ENCODE peak calls at places on chromosomes 13 and 19, in five cellular contexts. T, N, B, L and G are unnamed samples.

GRCh38 chr19:51272183-51272817 is 21.4 kb downstream of the SIGLECL1 start:
- DNase-seq in T (no peak), N (no peak), B (no peak), L (no peak), G (no peak)

GRCh38 chr13:41652735-41653361 is 195.5 kb downstream of the RGCC start:
- DNase-seq in T (peak; percentile 87), N (no peak), B (peak; percentile 5), L (no peak), G (no peak)

GRCh38 chr13:79692846-79693245 is 211.9 kb downstream of the NDFIP2 start:
- DNase-seq in T (peak; percentile 24), N (no peak), B (no peak), L (no peak), G (no peak)

GRCh38 chr13:21060063-21060826 is 1.1 kb downstream of the LATS2 start:
- DNase-seq in T (peak; percentile 59), N (peak; percentile 52), B (no peak), L (no peak), G (no peak)

GRCh38 chr13:109715902-109716301 is 70.5 kb downstream of the IRS2 start:
- DNase-seq in T (peak; percentile 58), N (no peak), B (no peak), L (no peak), G (no peak)

GRCh38 chr19:52171321-52172169 is at the start of gene ZNF836:
- DNase-seq in T (peak; percentile 72), N (peak; percentile 92), B (no peak), L (peak; percentile 88), G (peak; percentile 93)

GRCh38 chr19:15288146-15288963 is 44.0 kb downstream of the BRD4 start:
- DNase-seq in T (no peak), N (peak; percentile 41), B (peak; percentile 57), L (no peak), G (no peak)

GRCh38 chr13:33454844-33455256 is 169.3 kb upstream of the STARD13 start:
- DNase-seq in T (peak; percentile 14), N (no peak), B (no peak), L (no peak), G (no peak)

GRCh38 chr13:101341464-101341863 is 74.8 kb downstream of the NALCN start:
- DNase-seq in T (no peak), N (no peak), B (no peak), L (no peak), G (no peak)

GRCh38 chr19:41265376-41266153 is 1.4 kb downstream of the HNRNPUL1 start:
- DNase-seq in T (peak; percentile 26), N (peak; percentile 27), B (no peak), L (peak; percentile 55), G (no peak)

GRCh38 chr19:47225746-47226425 is 5.1 kb downstream of the BBC3 start:
- DNase-seq in T (peak; percentile 89), N (peak; percentile 93), B (peak; percentile 68), L (peak; percentile 94), G (peak; percentile 85)

GRCh38 chr19:31418055-31418454 is 68.8 kb upstream of the TSHZ3 start:
- DNase-seq in T (no peak), N (no peak), B (no peak), L (no peak), G (no peak)

GRCh38 chr13:98939552-98940306 is 38.1 kb downstream of the DOCK9 start:
- DNase-seq in T (peak; percentile 51), N (no peak), B (no peak), L (no peak), G (no peak)

GRCh38 chr13:67619346-67619745 is 389.2 kb upstream of the PCDH9 start:
- DNase-seq in T (no peak), N (no peak), B (no peak), L (no peak), G (no peak)

GRCh38 chr19:51652266-51652665 is 5.6 kb upstream of the SIGLEC14 start:
- DNase-seq in T (no peak), N (no peak), B (no peak), L (no peak), G (no peak)

GRCh38 chr19:5631511-5632240 is 8.8 kb downstream of the SAFB start:
- DNase-seq in T (peak; percentile 35), N (no peak), B (no peak), L (no peak), G (no peak)

GRCh38 chr19:42250249-42250665 is 4.7 kb downstream of the ERF start:
- DNase-seq in T (no peak), N (no peak), B (no peak), L (no peak), G (no peak)

GRCh38 chr19:3358392-3358918 is 7.9 kb upstream of the NFIC start:
- DNase-seq in T (no peak), N (no peak), B (no peak), L (no peak), G (no peak)

GRCh38 chr13:32237681-32238080 is 77.5 kb downstream of the ZAR1L start:
- DNase-seq in T (no peak), N (no peak), B (no peak), L (no peak), G (no peak)

GRCh38 chr19:36837525-36837901 is 674 bp downstream of the ZNF790 start:
- DNase-seq in T (no peak), N (no peak), B (no peak), L (no peak), G (no peak)

GRCh38 chr19:1401138-1401888 is at the start of gene GAMT:
- DNase-seq in T (peak; percentile 35), N (no peak), B (peak; percentile 39), L (no peak), G (peak; percentile 42)

GRCh38 chr19:39307233-39307821 is 11.1 kb downstream of the IFNL1 start:
- DNase-seq in T (no peak), N (peak; percentile 57), B (no peak), L (no peak), G (peak; percentile 51)

GRCh38 chr19:6425732-6426686 is 1.4 kb upstream of the KHSRP start:
- DNase-seq in T (no peak), N (no peak), B (no peak), L (no peak), G (no peak)

GRCh38 chr13:74930402-74931165 is 551.4 kb downstream of the TBC1D4 start:
- DNase-seq in T (peak; percentile 46), N (no peak), B (no peak), L (no peak), G (no peak)

GRCh38 chr19:850221-850978 is 1.7 kb upstream of the ELANE start:
- DNase-seq in T (peak; percentile 98), N (peak; percentile 83), B (no peak), L (peak; percentile 92), G (no peak)

GRCh38 chr13:62643007-62643483 is 1227.4 kb upstream of the PCDH20 start:
- DNase-seq in T (peak; percentile 8), N (no peak), B (no peak), L (no peak), G (no peak)